ENCODE peak calls at places on chromosome 17, in five cellular contexts. L, N, M, S and H are unnamed samples.

GRCh38 chr17:10169274-10169673 is 29.1 kb downstream of the GAS7 start:
- DNase-seq in L (no peak), M (no peak), S (no peak), N (no peak), H (no peak)

GRCh38 chr17:43900183-43900857 is 7.0 kb downstream of the MPP2 start:
- DNase-seq in M (peak), N (peak), L (peak), S (peak), H (peak)

GRCh38 chr17:57448288-57449283 is 192.3 kb downstream of the MSI2 start:
- DNase-seq in S (no peak), L (no peak), N (no peak), M (no peak), H (no peak)

GRCh38 chr17:29215717-29216116 is 30.9 kb upstream of the CRYBA1 start:
- DNase-seq in N (no peak), M (no peak), L (no peak), S (no peak), H (no peak)

GRCh38 chr17:39167492-39167891 is 1.5 kb upstream of the ARL5C start:
- DNase-seq in M (peak), S (no peak), L (no peak), N (no peak), H (no peak)

GRCh38 chr17:43556292-43556691 is 10.2 kb upstream of the ETV4 start:
- DNase-seq in L (no peak), S (no peak), M (no peak), N (no peak), H (no peak)

GRCh38 chr17:81380682-81381518 is 14.4 kb upstream of the BAHCC1 start:
- DNase-seq in N (no peak), S (no peak), L (no peak), M (peak), H (no peak)

GRCh38 chr17:1011760-1012735 is 15.1 kb downstream of the TIMM22 start:
- DNase-seq in L (no peak), M (no peak), S (no peak), N (no peak), H (no peak)

GRCh38 chr17:81792675-81793615 is 11.0 kb upstream of the GCGR start:
- DNase-seq in N (no peak), M (no peak), S (no peak), L (no peak), H (no peak)

GRCh38 chr17:40671282-40671681 is 6.3 kb upstream of the KRT222 start:
- DNase-seq in S (no peak), L (no peak), M (no peak), N (no peak), H (no peak)

GRCh38 chr17:78899361-78900260 is 3.4 kb downstream of the CEP295NL start:
- DNase-seq in M (peak), N (no peak), S (no peak), L (no peak), H (no peak)

GRCh38 chr17:59892251-59892848 is 393 bp downstream of the TUBD1 start:
- DNase-seq in S (no peak), L (no peak), N (no peak), M (no peak), H (no peak)

GRCh38 chr17:4381690-4382671 is 15.5 kb upstream of the UBE2G1 start:
- DNase-seq in N (no peak), S (no peak), L (no peak), M (no peak), H (no peak)

GRCh38 chr17:77212081-77212832 is 71.5 kb downstream of the SEC14L1 start:
- DNase-seq in S (no peak), M (peak), N (no peak), L (no peak), H (peak)

GRCh38 chr17:42081516-42082129 is 16.6 kb downstream of the ZNF385C start:
- DNase-seq in M (no peak), L (no peak), N (no peak), S (no peak), H (no peak)

GRCh38 chr17:38702900-38703741 is 2.0 kb upstream of the MLLT6 start:
- DNase-seq in L (no peak), S (peak), N (no peak), M (peak), H (peak)

GRCh38 chr17:44648963-44649362 is 7.3 kb upstream of the MEIOC start:
- DNase-seq in M (no peak), N (no peak), L (no peak), S (no peak), H (no peak)

GRCh38 chr17:57605734-57606105 is 139.4 kb downstream of the CCDC182 start:
- DNase-seq in M (no peak), L (no peak), S (no peak), N (no peak), H (no peak)

GRCh38 chr17:3794890-3795757 is 5.9 kb downstream of the ITGAE start:
- DNase-seq in L (peak), N (no peak), M (no peak), S (peak), H (no peak)

GRCh38 chr17:72726936-72727335 is 365.6 kb downstream of the SLC39A11 start:
- DNase-seq in L (peak), N (no peak), S (peak), M (no peak), H (peak)

GRCh38 chr17:50687200-50688066 is 20.3 kb downstream of the ANKRD40 start:
- DNase-seq in S (no peak), M (no peak), N (no peak), L (no peak), H (no peak)